ENCODE peak calls at places on chromosomes 6 and 20, in six cellular contexts. K is activated naive CD8-positive, alpha-beta T cell treated with anti-CD3 and anti-CD28 coated beads, Interleukin-2, amount 50 U/mL, for 24 hours; O is amniotic stem cell; R is EH; I is non-pigmented ciliary epithelial cell; M is CD4-positive, alpha-beta memory T cell. P is an unnamed sample.

GRCh38 chr6:11021003-11021402 is 23.1 kb downstream of the ELOVL2 start:
- DNase-seq in K (no peak), O (no peak), R (no peak), I (no peak), M (no peak), P (no peak)

GRCh38 chr20:4730782-4731181 is 9.1 kb downstream of the PRND start:
- DNase-seq in K (no peak), O (no peak), R (peak), I (no peak), M (no peak), P (no peak)

GRCh38 chr20:47681977-47682812 is 103.1 kb downstream of the SULF2 start:
- DNase-seq in K (no peak), O (no peak), R (peak), I (no peak), M (no peak), P (no peak)

GRCh38 chr6:49336514-49337131 is 126.4 kb downstream of the MMUT start:
- DNase-seq in K (no peak), O (no peak), R (peak), I (peak), M (no peak), P (no peak)

GRCh38 chr20:41055679-41056078 is 27.1 kb downstream of the TOP1 start:
- DNase-seq in K (no peak), O (no peak), R (peak), I (no peak), M (no peak), P (no peak)

GRCh38 chr20:20712004-20712473 is 405 bp downstream of the RALGAPA2 start:
- DNase-seq in K (peak), O (no peak), R (no peak), I (no peak), M (peak), P (peak)

GRCh38 chr6:114115659-114116058 is 144.7 kb upstream of the HDAC2 start:
- DNase-seq in K (no peak), O (no peak), R (no peak), I (no peak), M (no peak), P (no peak)

GRCh38 chr6:34182751-34183531 is 37.1 kb upstream of the GRM4 start:
- DNase-seq in K (peak), O (no peak), R (no peak), I (no peak), M (peak), P (peak)

GRCh38 chr6:30544666-30545272 is 11.5 kb downstream of the GNL1 start:
- DNase-seq in K (no peak), O (peak), R (peak), I (no peak), M (peak), P (peak)

GRCh38 chr20:38770970-38771369 is 22.7 kb downstream of the ACTR5 start:
- DNase-seq in K (no peak), O (no peak), R (no peak), I (no peak), M (no peak), P (no peak)

GRCh38 chr6:38195113-38195635 is 375.6 kb downstream of the ZFAND3 start:
- DNase-seq in K (no peak), O (no peak), R (no peak), I (no peak), M (no peak), P (no peak)

GRCh38 chr6:133504761-133505160 is 263.6 kb downstream of the EYA4 start:
- DNase-seq in K (no peak), O (no peak), R (no peak), I (no peak), M (no peak), P (no peak)

GRCh38 chr6:24755284-24755683 is 19.5 kb upstream of the GMNN start:
- DNase-seq in K (no peak), O (no peak), R (no peak), I (no peak), M (no peak), P (no peak)

GRCh38 chr6:11428895-11429294 is 108.7 kb upstream of the TMEM170B start:
- DNase-seq in K (no peak), O (no peak), R (peak), I (peak), M (no peak), P (peak)

GRCh38 chr6:43972915-43973304 is 154.3 kb downstream of the MRPL14 start:
- DNase-seq in K (no peak), O (peak), R (peak), I (no peak), M (no peak), P (peak)

GRCh38 chr6:37289931-37290330 is 32.0 kb upstream of the TMEM217 start:
- DNase-seq in K (peak), O (no peak), R (peak), I (no peak), M (peak), P (no peak)

GRCh38 chr6:36160147-36160760 is 29.9 kb downstream of the MAPK13 start:
- DNase-seq in K (no peak), O (no peak), R (peak), I (peak), M (no peak), P (peak)

GRCh38 chr20:50312682-50313187 is 122.1 kb downstream of the CEBPB start:
- DNase-seq in K (no peak), O (peak), R (peak), I (no peak), M (no peak), P (peak)

GRCh38 chr20:22576733-22577514 is 7.4 kb downstream of the FOXA2 start:
- DNase-seq in K (no peak), O (no peak), R (no peak), I (no peak), M (no peak), P (no peak)